ENCODE peak calls at places on chromosomes 1 and 21, in eight cellular contexts. M, F, L, U, D, Q, W and I are unnamed samples. For H3K4me1, the result is how much of the 10 kb centered on the place peaks cover.

GRCh38 chr21:35252831-35253230 is 203.7 kb upstream of the RUNX1 start:
- DNase-seq in M (no peak), F (no peak), L (no peak), U (no peak), D (no peak), Q (no peak), W (peak), I (no peak)

GRCh38 chr1:226482975-226483660 is 65.4 kb upstream of the STUM start:
- DNase-seq in M (no peak), F (no peak), L (no peak), U (no peak), D (no peak), Q (no peak), W (no peak), I (no peak)

GRCh38 chr21:43994085-43994484 is 18.0 kb upstream of the TRAPPC10 start:
- DNase-seq in M (no peak), F (peak), L (no peak), U (no peak), D (no peak), Q (no peak), W (no peak), I (no peak)

GRCh38 chr21:25735895-25736597 is 1.3 kb downstream of the GABPA start:
- DNase-seq in M (no peak), F (no peak), L (no peak), U (no peak), D (no peak), Q (no peak), W (peak), I (no peak)

GRCh38 chr21:37800122-37800455 is 116.2 kb downstream of the KCNJ6 start:
- DNase-seq in M (no peak), F (no peak), L (no peak), U (no peak), D (no peak), Q (no peak), W (no peak), I (no peak)

GRCh38 chr1:208737922-208738321 is 493.7 kb upstream of the PLXNA2 start:
- DNase-seq in M (no peak), F (no peak), L (no peak), U (no peak), D (no peak), Q (no peak), W (no peak), I (no peak)

GRCh38 chr1:217462159-217462558 is 168.7 kb downstream of the GPATCH2 start:
- DNase-seq in M (no peak), F (no peak), L (no peak), U (no peak), D (no peak), Q (no peak), W (peak), I (no peak)

GRCh38 chr1:205782627-205783470 is 7.6 kb upstream of the RAB29 start:
- DNase-seq in M (peak), F (no peak), L (no peak), U (no peak), D (no peak), Q (no peak), W (no peak), I (no peak)

GRCh38 chr1:220226752-220227151 is 45.5 kb downstream of the RAB3GAP2 start:
- DNase-seq in M (no peak), F (no peak), L (no peak), U (no peak), D (no peak), Q (no peak), W (no peak), I (no peak)

GRCh38 chr21:18951291-18952038 is 547.9 kb upstream of the TMPRSS15 start:
- DNase-seq in M (no peak), F (no peak), L (peak), U (no peak), D (no peak), Q (peak), W (no peak), I (no peak)

GRCh38 chr1:51192213-51192843 is 43.7 kb upstream of the RNF11 start:
- DNase-seq in M (peak), F (peak), L (peak), U (peak), D (no peak), Q (peak), W (peak), I (peak)

GRCh38 chr1:233440952-233441401 is 113.5 kb downstream of the MAP3K21 start:
- DNase-seq in M (peak), F (no peak), L (no peak), U (no peak), D (no peak), Q (no peak), W (peak), I (no peak)

GRCh38 chr1:235843458-235843857 is 23.2 kb downstream of the LYST start:
- DNase-seq in M (no peak), F (no peak), L (no peak), U (no peak), D (no peak), Q (no peak), W (peak), I (no peak)

GRCh38 chr1:29981586-29982239 is 741.7 kb downstream of the MATN1 start:
- DNase-seq in M (no peak), F (no peak), L (no peak), U (no peak), D (peak), Q (no peak), W (no peak), I (no peak)

GRCh38 chr1:209728466-209728865 is 23.8 kb downstream of the HSD11B1 start:
- DNase-seq in M (no peak), F (no peak), L (no peak), U (no peak), D (no peak), Q (no peak), W (no peak), I (peak)

GRCh38 chr1:109490029-109490933 is 3.6 kb upstream of the CYB561D1 start:
- DNase-seq in M (peak), F (peak), L (peak), U (peak), D (no peak), Q (peak), W (peak), I (no peak)

GRCh38 chr1:3074297-3074741 is 5.3 kb downstream of the PRDM16 start:
- DNase-seq in M (peak), F (no peak), L (no peak), U (no peak), D (no peak), Q (no peak), W (no peak), I (no peak)

GRCh38 chr1:172476218-172476811 is 32.4 kb upstream of the PIGC start:
- DNase-seq in M (no peak), F (no peak), L (no peak), U (no peak), D (no peak), Q (no peak), W (no peak), I (no peak)

GRCh38 chr1:235923466-235924008 is 56.8 kb upstream of the LYST start:
- DNase-seq in M (peak), F (no peak), L (peak), U (no peak), D (no peak), Q (peak), W (peak), I (no peak)

GRCh38 chr1:115423776-115424175 is 85.7 kb upstream of the NGF start:
- DNase-seq in M (no peak), F (no peak), L (no peak), U (no peak), D (no peak), Q (no peak), W (peak), I (no peak)

GRCh38 chr21:41687633-41688032 is 79.2 kb downstream of the RIPK4 start:
- DNase-seq in M (no peak), F (no peak), L (no peak), U (no peak), D (no peak), Q (no peak), W (no peak), I (no peak)

GRCh38 chr21:39159342-39160063 is 23.7 kb downstream of the PSMG1 start:
- DNase-seq in M (no peak), F (no peak), L (no peak), U (no peak), D (peak), Q (no peak), W (peak), I (no peak)

GRCh38 chr1:228045871-228046270 is 36.6 kb upstream of the ARF1 start:
- DNase-seq in M (no peak), F (no peak), L (no peak), U (no peak), D (no peak), Q (no peak), W (no peak), I (no peak)

GRCh38 chr1:187641463-187641862 is 812.7 kb downstream of the PLA2G4A start:
- DNase-seq in M (no peak), F (no peak), L (no peak), U (no peak), D (no peak), Q (no peak), W (no peak), I (no peak)

GRCh38 chr1:184801503-184801902 is 46.8 kb upstream of the EDEM3 start:
- DNase-seq in M (peak), F (no peak), L (no peak), U (no peak), D (no peak), Q (no peak), W (peak), I (no peak)

DNA sequence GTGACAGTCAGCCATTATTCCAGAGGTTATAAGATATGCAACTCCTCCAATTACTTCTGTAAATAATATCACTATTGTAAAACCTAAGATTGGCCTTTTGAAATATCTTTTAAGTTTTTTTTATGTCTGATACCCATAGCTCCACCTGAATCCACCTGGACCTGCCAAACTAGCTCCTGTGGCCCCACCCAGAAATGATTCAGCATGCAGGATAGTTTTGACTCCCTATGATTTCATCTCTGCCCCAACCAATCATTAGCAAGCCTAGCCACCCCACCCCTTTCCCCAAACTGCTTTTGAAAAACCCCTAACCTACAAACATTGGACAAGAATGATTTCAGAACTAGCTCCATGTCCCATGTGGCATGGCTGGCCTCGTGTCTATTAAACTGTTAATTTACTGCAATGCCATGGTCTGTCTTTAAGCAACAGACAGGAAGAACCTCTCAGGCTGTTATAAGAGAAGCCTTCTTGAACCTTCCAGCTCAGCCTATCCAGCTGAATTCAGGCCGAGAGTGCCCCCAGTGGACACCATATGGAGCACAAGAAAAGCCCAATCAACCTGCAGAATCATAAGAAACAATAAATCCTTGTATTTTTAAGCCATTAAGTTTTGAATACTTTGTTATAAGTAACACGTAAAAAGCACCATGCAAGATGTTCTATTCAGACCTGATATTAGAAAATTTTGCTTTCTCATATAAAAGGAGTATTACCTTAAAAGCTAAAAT is 263.0 kb upstream of the ZRANB2 start:
- DNase-seq in M (no peak), F (no peak), L (no peak), U (no peak), D (no peak), Q (no peak), W (no peak), I (no peak)
- TF ChIP-seq CTCF in M (no peak), F (no peak), L (no peak), U (no peak), D (no peak), Q (no peak), W (no peak), I (no peak)

GRCh38 chr1:161726631-161727342 is 5.4 kb downstream of the FCRLB start:
- DNase-seq in M (peak), F (peak), L (peak), U (peak), D (peak), Q (peak), W (peak), I (peak)
- TF ChIP-seq POLR2A in M (no peak), F (peak), L (peak), U (peak), D (no peak), Q (peak), W (peak), I (no peak)

GRCh38 chr1:203202431-203203245 is 16.1 kb upstream of the CHI3L1 start:
- DNase-seq in M (no peak), F (no peak), L (peak), U (peak), D (no peak), Q (peak), W (peak), I (peak)
- H3K4me1 ChIP-seq in M (under half), F (under half), L (under half), U (under half), D (under half), Q (under half), W (under half), I (under half)

DNA sequence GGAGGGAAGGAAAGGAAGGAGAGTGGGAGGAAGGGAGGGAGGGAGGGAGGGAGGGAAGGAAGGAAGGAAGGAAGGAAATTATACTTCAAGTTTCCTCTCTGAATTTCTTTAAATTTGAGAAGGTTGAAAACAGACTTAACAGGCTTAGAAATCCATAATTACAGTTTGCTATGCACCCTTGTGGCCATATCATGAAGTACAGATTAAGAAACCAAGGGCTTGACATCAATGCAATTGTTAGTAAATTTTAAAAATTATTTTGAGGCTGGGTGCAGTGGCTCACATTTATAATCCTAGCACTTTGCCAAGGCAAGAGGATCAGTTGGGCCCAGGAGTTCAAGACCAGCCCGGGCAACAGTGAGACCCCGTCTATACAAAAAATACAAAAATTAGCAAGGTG is 14.4 kb downstream of the ANP32E start:
- DNase-seq in M (no peak), F (no peak), L (no peak), U (no peak), D (no peak), Q (no peak), W (peak), I (no peak)
- TF ChIP-seq CTCF in M (no peak), F (no peak), L (peak), U (peak), D (peak), Q (peak), W (peak), I (peak)